ENCODE peak calls at places on chromosome 16, in five cellular contexts. X is neural progenitor cell, T is mammary epithelial cell, L is lung, A is AG04450. K is an unnamed sample. For H3K9me3, the result is how much of the 10 kb centered on the place peaks cover.

GRCh38 chr16:64969221-64969620 is 152.6 kb downstream of the CDH11 start:
- DNase-seq in X (no peak), T (no peak), L (no peak), A (no peak), K (no peak)

GRCh38 chr16:1355591-1355990 is 3.9 kb downstream of the GNPTG start:
- DNase-seq in X (no peak), T (no peak), L (no peak), A (no peak), K (no peak)

GRCh38 chr16:11142951-11143740 is 112.9 kb downstream of the SOCS1 start:
- DNase-seq in X (no peak), T (no peak), L (no peak), A (no peak), K (no peak)

GRCh38 chr16:17921357-17921978 is 415.1 kb downstream of the NPIPA8 start:
- DNase-seq in X (peak), T (peak), L (no peak), A (no peak), K (no peak)

GRCh38 chr16:69567031-69567680 is 1.4 kb downstream of the NFAT5 start:
- DNase-seq in X (no peak), T (peak), L (no peak), A (no peak), K (no peak)

GRCh38 chr16:24010440-24011089 is 174.8 kb downstream of the PRKCB start:
- DNase-seq in X (peak), T (peak), L (peak), A (peak), K (peak)

GRCh38 chr16:26665166-26665939 is 401.4 kb upstream of the C16orf82 start:
- DNase-seq in X (no peak), T (no peak), L (no peak), A (no peak), K (no peak)

GRCh38 chr16:7332611-7333010 is at the start of gene RBFOX1:
- DNase-seq in X (no peak), T (no peak), L (no peak), A (no peak), K (no peak)

GRCh38 chr16:87458424-87458915 is 34.4 kb downstream of the ZCCHC14 start:
- DNase-seq in X (no peak), T (no peak), L (no peak), A (no peak), K (no peak)

GRCh38 chr16:81321537-81321936 is 6.8 kb downstream of the GAN start:
- DNase-seq in X (no peak), T (no peak), L (no peak), A (no peak), K (no peak)

GRCh38 chr16:81321039-81321438 is 6.3 kb downstream of the GAN start:
- DNase-seq in X (no peak), T (no peak), L (no peak), A (no peak), K (no peak)

GRCh38 chr16:81316176-81316496 is 1.4 kb downstream of the GAN start:
- DNase-seq in X (no peak), T (no peak), L (no peak), A (no peak), K (no peak)

GRCh38 chr16:81319221-81319912 is 4.6 kb downstream of the GAN start:
- DNase-seq in X (no peak), T (no peak), L (no peak), A (peak), K (no peak)

DNA sequence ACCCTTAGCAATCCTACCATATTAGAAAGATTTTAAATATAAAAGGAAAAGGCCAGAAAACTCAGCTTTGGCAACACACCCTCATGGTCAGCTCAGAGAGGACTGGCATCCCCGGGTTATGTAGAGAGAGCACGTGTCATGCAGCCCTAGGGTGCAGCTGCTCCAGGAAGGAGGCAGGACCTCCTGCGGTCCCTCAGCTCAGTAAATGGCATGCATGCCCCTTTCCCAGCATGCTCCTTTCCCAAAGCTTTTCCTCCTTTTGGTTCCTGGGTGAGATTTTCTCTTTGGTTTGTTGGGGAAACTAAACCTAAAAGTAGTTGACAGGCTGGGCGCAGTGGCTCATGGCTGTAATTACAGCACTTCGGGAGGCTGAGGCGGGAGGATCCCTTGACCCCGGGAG is 3.9 kb downstream of the GAN start:
- DNase-seq in X (peak), T (no peak), L (no peak), A (no peak), K (no peak)
- TF ChIP-seq CTCF in X (no peak), T (no peak), L (no peak), A (no peak), K (no peak)

GRCh38 chr16:35516971-35517370 is 2057.6 kb downstream of the TP53TG3F start:
- DNase-seq in X (no peak), T (no peak), L (no peak), A (no peak), K (no peak)
- H3K9me3 ChIP-seq in X (under half), T (under half), L (under half), A (under half), K (under half)

GRCh38 chr16:50478021-50478772 is 70.0 kb upstream of the NKD1 start:
- DNase-seq in X (no peak), T (no peak), L (no peak), A (no peak), K (no peak)
- H3K4me3 ChIP-seq in X (no peak), T (no peak), L (no peak), A (no peak), K (no peak)

GRCh38 chr16:85565796-85566501 is 47.2 kb upstream of the GSE1 start:
- DNase-seq in X (no peak), T (no peak), L (no peak), A (no peak), K (no peak)

GRCh38 chr16:85565340-85565739 is 47.8 kb upstream of the GSE1 start:
- DNase-seq in X (no peak), T (no peak), L (no peak), A (no peak), K (no peak)

GRCh38 chr16:85568519-85568918 is 44.6 kb upstream of the GSE1 start:
- DNase-seq in X (no peak), T (no peak), L (peak), A (no peak), K (no peak)

GRCh38 chr16:85567101-85567866 is 45.8 kb upstream of the GSE1 start:
- DNase-seq in X (no peak), T (no peak), L (no peak), A (no peak), K (no peak)

DNA sequence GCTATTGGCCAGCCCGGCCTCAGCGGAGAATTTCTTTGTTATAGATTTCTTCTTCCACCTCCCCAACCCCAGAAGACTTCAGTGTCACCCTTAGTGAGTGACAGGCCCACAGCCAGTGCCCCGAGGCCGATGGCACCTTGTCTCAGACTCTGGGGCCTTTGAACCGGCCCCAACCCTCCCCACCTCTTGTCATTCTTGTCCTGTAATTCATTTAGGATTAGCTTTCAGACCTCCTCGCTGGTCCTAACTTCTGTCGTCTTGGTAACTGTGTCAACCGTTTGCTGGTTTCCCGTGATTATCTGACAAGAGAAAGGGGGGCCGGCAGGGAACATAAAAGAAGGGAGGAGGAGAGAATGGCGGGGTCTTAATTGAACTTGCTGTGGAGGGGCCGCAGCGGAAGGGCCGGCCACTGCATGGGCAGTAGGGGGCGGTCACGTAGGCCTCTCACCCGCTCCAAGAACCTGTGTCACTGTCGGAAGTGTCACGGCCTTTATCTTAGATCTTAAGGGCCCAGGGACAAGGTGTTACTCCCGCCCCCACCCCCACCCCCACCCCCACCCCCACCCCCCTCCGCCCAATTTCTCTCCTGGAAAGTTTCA is 46.5 kb upstream of the GSE1 start:
- DNase-seq in X (peak), T (no peak), L (no peak), A (no peak), K (no peak)
- TF ChIP-seq CTCF in X (peak), T (no peak), L (no peak), A (no peak), K (no peak)

K was measured in CD8-positive, alpha-beta T cell.